ENCODE peak calls at places on chromosomes 12 and 14, in seven cellular contexts. V is activated T-helper 1 cell treated with anti-CD3 and anti-CD28 coated beads, Interleukin-2, amount 50 U/mL, for 16 hours; H is PC-9; N is dorsolateral prefrontal cortex; J is stimulated activated effector memory CD8-positive, alpha-beta T cell treated with anti-CD3 and anti-CD28 coated beads, Interleukin-12 subunit alpha, Interleukin-12 subunit beta, amount 100 ng/mL, for 72 hours; B is MCF 10A; E is NCI-H774. K is an unnamed sample.

GRCh38 chr12:114213055-114213561 is 192.8 kb downstream of the TBX5 start:
- DNase-seq in H (no peak), V (no peak), B (peak), E (peak), N (no peak), J (no peak), K (no peak)

GRCh38 chr14:51554953-51555352 is 96.8 kb upstream of the FRMD6 start:
- DNase-seq in H (no peak), J (no peak), V (no peak), N (no peak), B (peak), E (no peak), K (no peak)

GRCh38 chr12:54463484-54463883 is 9.9 kb downstream of the GTSF1 start:
- DNase-seq in B (no peak), H (no peak), E (no peak), N (no peak), J (no peak), V (no peak), K (no peak)

GRCh38 chr12:68270358-68270757 is 17.0 kb upstream of the IL22 start:
- DNase-seq in H (no peak), N (no peak), B (no peak), E (no peak), V (no peak), J (no peak), K (no peak)

GRCh38 chr12:57224973-57225679 is 4.4 kb upstream of the SHMT2 start:
- DNase-seq in V (no peak), E (no peak), J (peak), H (no peak), B (no peak), N (no peak), K (no peak)

GRCh38 chr12:131091413-131091975 is 137.8 kb downstream of the ADGRD1 start:
- DNase-seq in V (no peak), N (peak), E (no peak), H (no peak), B (peak), J (peak), K (no peak)

GRCh38 chr12:51393676-51394545 is 2.7 kb upstream of the GALNT6 start:
- DNase-seq in H (no peak), B (peak), N (no peak), E (no peak), J (peak), V (no peak), K (peak)

GRCh38 chr12:52207895-52208294 is 16.1 kb upstream of the KRT80 start:
- DNase-seq in V (no peak), H (peak), E (peak), J (no peak), N (no peak), B (peak), K (peak)

GRCh38 chr12:67364228-67364627 is 95.1 kb downstream of the CAND1 start:
- DNase-seq in V (no peak), N (no peak), J (no peak), B (no peak), E (no peak), H (no peak), K (no peak)

GRCh38 chr14:103301512-103302197 is 32.4 kb upstream of the EIF5 start:
- DNase-seq in B (peak), J (no peak), N (no peak), H (peak), V (no peak), E (no peak), K (peak)

GRCh38 chr12:47746073-47746472 is 12.6 kb downstream of the RAPGEF3 start:
- DNase-seq in H (no peak), V (no peak), E (no peak), B (no peak), N (no peak), J (no peak), K (no peak)

GRCh38 chr14:82387699-82388098 is 854.0 kb upstream of the SEL1L start:
- DNase-seq in H (no peak), J (no peak), N (no peak), E (no peak), B (peak), V (no peak), K (no peak)

GRCh38 chr12:56488041-56488955 is at the start of gene GLS2:
- DNase-seq in N (peak), H (peak), V (peak), J (peak), B (peak), E (peak), K (peak)

GRCh38 chr14:97002454-97002853 is 205.3 kb downstream of the VRK1 start:
- DNase-seq in H (no peak), B (no peak), N (no peak), V (no peak), J (no peak), E (no peak), K (no peak)

GRCh38 chr12:89950421-89950820 is 241.8 kb upstream of the ATP2B1 start:
- DNase-seq in H (no peak), E (no peak), N (no peak), V (no peak), J (no peak), B (peak), K (no peak)

GRCh38 chr12:43912851-43913250 is 77.0 kb downstream of the TMEM117 start:
- DNase-seq in J (no peak), V (no peak), B (no peak), E (no peak), H (no peak), N (no peak), K (no peak)

GRCh38 chr14:53692451-53693330 is 263.9 kb downstream of the BMP4 start:
- DNase-seq in B (no peak), J (no peak), E (no peak), H (no peak), N (no peak), V (no peak), K (no peak)

GRCh38 chr12:7645395-7646177 is 20.1 kb downstream of the APOBEC1 start:
- DNase-seq in E (no peak), B (peak), H (peak), V (no peak), N (no peak), J (peak), K (no peak)

GRCh38 chr14:77031680-77032482 is 3.4 kb upstream of the IRF2BPL start:
- DNase-seq in E (no peak), H (peak), N (no peak), J (no peak), V (no peak), B (no peak), K (no peak)

GRCh38 chr14:50272498-50272897 is 39.5 kb downstream of the L2HGDH start:
- DNase-seq in H (no peak), N (no peak), V (no peak), J (no peak), B (no peak), E (no peak), K (peak)

GRCh38 chr12:6271281-6271680 is 39.2 kb upstream of the PLEKHG6 start:
- DNase-seq in J (no peak), B (no peak), V (no peak), E (no peak), N (no peak), H (no peak), K (no peak)

GRCh38 chr12:72010365-72010764 is 71.7 kb downstream of the TPH2 start:
- DNase-seq in H (no peak), B (no peak), E (no peak), V (no peak), N (no peak), J (no peak), K (no peak)

GRCh38 chr12:40336573-40337199 is 111.9 kb downstream of the LRRK2 start:
- DNase-seq in H (no peak), J (no peak), B (peak), N (no peak), E (no peak), V (no peak), K (no peak)

GRCh38 chr14:80850197-80850814 is 91.2 kb downstream of the CEP128 start:
- DNase-seq in E (no peak), V (no peak), J (no peak), H (no peak), B (peak), N (no peak), K (no peak)

GRCh38 chr14:30994681-30995620 is 30.5 kb upstream of the AP4S1 start:
- DNase-seq in V (no peak), H (no peak), J (no peak), N (no peak), B (peak), E (no peak), K (peak)

GRCh38 chr12:26918321-26919215 is 19.2 kb downstream of the INTS13 start:
- DNase-seq in J (no peak), E (no peak), B (no peak), H (peak), V (no peak), N (no peak), K (no peak)

GRCh38 chr14:66005899-66006434 is 480.2 kb upstream of the CCDC196 start:
- DNase-seq in J (no peak), H (no peak), V (no peak), E (no peak), B (no peak), N (no peak), K (no peak)

GRCh38 chr12:108553799-108554198 is 7.2 kb downstream of the SART3 start:
- DNase-seq in E (no peak), N (no peak), V (no peak), H (no peak), J (no peak), B (no peak), K (no peak)

GRCh38 chr12:96136129-96136528 is 58.0 kb upstream of the ELK3 start:
- DNase-seq in H (no peak), N (no peak), J (no peak), E (no peak), V (no peak), B (peak), K (peak)

GRCh38 chr12:29782285-29782820 is 1.4 kb downstream of the TMTC1 start:
- DNase-seq in N (no peak), J (no peak), H (peak), V (no peak), E (peak), B (peak), K (peak)

GRCh38 chr12:117408161-117408791 is 46.9 kb upstream of the NOS1 start:
- DNase-seq in V (no peak), N (peak), J (no peak), B (peak), H (no peak), E (no peak), K (no peak)

GRCh38 chr12:69502342-69503081 is 32.3 kb downstream of the FRS2 start:
- DNase-seq in J (no peak), V (no peak), H (no peak), N (no peak), E (no peak), B (peak), K (peak)